ENCODE peak calls at places on chromosomes 5 and 9, in ten cellular contexts. B is body of pancreas, U is stomach, D is tibial nerve, M is heart left ventricle, H is breast epithelium, Z is Peyer's patch, N is uterus, E is gastrocnemius medialis, P is sigmoid colon. Y is an unnamed sample. For H3K27me3 and H3K4me1, the result is how much of the 10 kb centered on the place peaks cover.

GRCh38 chr5:177133845-177134652 is 476 bp downstream of the NSD1 start:
- DNase-seq in B (peak), U (peak), D (no peak), M (peak), H (no peak), Z (peak), N (peak), E (peak), P (peak), Y (peak)

GRCh38 chr5:53419247-53419646 is 61.2 kb upstream of the FST start:
- DNase-seq in B (no peak), U (no peak), D (no peak), M (no peak), H (no peak), Z (no peak), N (no peak), E (no peak), P (no peak), Y (no peak)

GRCh38 chr9:79028101-79028500 is 543.7 kb upstream of the TLE4 start:
- DNase-seq in B (no peak), U (no peak), D (no peak), M (no peak), H (no peak), Z (no peak), N (no peak), E (no peak), P (no peak), Y (no peak)

GRCh38 chr9:133449760-133450159 is 10.0 kb upstream of the CACFD1 start:
- DNase-seq in B (peak), U (peak), D (no peak), M (no peak), H (peak), Z (peak), N (no peak), E (no peak), P (no peak), Y (peak)

GRCh38 chr5:140005145-140005591 is 37.9 kb downstream of the NRG2 start:
- DNase-seq in B (no peak), U (no peak), D (no peak), M (no peak), H (no peak), Z (no peak), N (no peak), E (no peak), P (no peak), Y (no peak)

GRCh38 chr5:61289241-61289640 is 42.8 kb upstream of the ZSWIM6 start:
- DNase-seq in B (no peak), U (no peak), D (no peak), M (no peak), H (no peak), Z (no peak), N (no peak), E (no peak), P (no peak), Y (no peak)

GRCh38 chr5:52989781-52990530 is 804 bp downstream of the ITGA2 start:
- DNase-seq in B (peak), U (peak), D (no peak), M (peak), H (peak), Z (peak), N (peak), E (no peak), P (peak), Y (peak)

GRCh38 chr5:135559342-135559741 is 19.4 kb downstream of the CXCL14 start:
- DNase-seq in B (no peak), U (no peak), D (no peak), M (no peak), H (no peak), Z (no peak), N (no peak), E (no peak), P (peak), Y (no peak)

GRCh38 chr5:56525117-56525516 is 290.2 kb upstream of the MAP3K1 start:
- DNase-seq in B (no peak), U (peak), D (no peak), M (no peak), H (no peak), Z (no peak), N (no peak), E (no peak), P (no peak), Y (peak)

GRCh38 chr5:43941806-43942205 is 338.8 kb downstream of the NNT start:
- DNase-seq in B (no peak), U (no peak), D (no peak), M (no peak), H (no peak), Z (no peak), N (no peak), E (no peak), P (no peak), Y (no peak)

GRCh38 chr5:36305571-36306326 is 4.0 kb upstream of the RANBP3L start:
- DNase-seq in B (peak), U (peak), D (no peak), M (peak), H (no peak), Z (no peak), N (peak), E (peak), P (peak), Y (peak)

GRCh38 chr5:14190194-14191164 is 47.3 kb downstream of the TRIO start:
- DNase-seq in B (peak), U (no peak), D (no peak), M (no peak), H (no peak), Z (no peak), N (no peak), E (peak), P (no peak), Y (no peak)

GRCh38 chr5:91178461-91178860 is 204.7 kb downstream of the ARRDC3 start:
- DNase-seq in B (no peak), U (no peak), D (no peak), M (no peak), H (no peak), Z (no peak), N (no peak), E (no peak), P (no peak), Y (no peak)

GRCh38 chr5:144144956-144145751 is 25.3 kb downstream of the YIPF5 start:
- DNase-seq in B (no peak), U (no peak), D (no peak), M (no peak), H (no peak), Z (no peak), N (no peak), E (no peak), P (no peak), Y (no peak)

GRCh38 chr9:119283118-119283794 is 86.0 kb downstream of the BRINP1 start:
- DNase-seq in B (no peak), U (no peak), D (no peak), M (no peak), H (no peak), Z (no peak), N (no peak), E (peak), P (no peak), Y (peak)

GRCh38 chr5:103561670-103562069 is 919 bp downstream of the NUDT12 start:
- DNase-seq in B (no peak), U (no peak), D (no peak), M (no peak), H (no peak), Z (no peak), N (no peak), E (no peak), P (no peak), Y (no peak)

GRCh38 chr5:109454726-109455505 is 45.1 kb upstream of the PJA2 start:
- DNase-seq in B (no peak), U (no peak), D (no peak), M (no peak), H (no peak), Z (no peak), N (no peak), E (no peak), P (no peak), Y (no peak)

GRCh38 chr9:129838707-129839259 is 3.5 kb downstream of the USP20 start:
- DNase-seq in B (no peak), U (no peak), D (no peak), M (no peak), H (no peak), Z (no peak), N (no peak), E (no peak), P (no peak), Y (no peak)

GRCh38 chr5:143405063-143405746 is 1.7 kb upstream of the NR3C1 start:
- DNase-seq in B (peak), U (peak), D (peak), M (peak), H (peak), Z (peak), N (peak), E (peak), P (peak), Y (peak)

GRCh38 chr9:113598451-113598850 is 134.9 kb downstream of the RGS3 start:
- DNase-seq in B (no peak), U (no peak), D (no peak), M (no peak), H (no peak), Z (peak), N (no peak), E (no peak), P (no peak), Y (no peak)

GRCh38 chr5:141234109-141234508 is 11.0 kb downstream of the PCDHB14 start:
- DNase-seq in B (no peak), U (no peak), D (no peak), M (no peak), H (no peak), Z (no peak), N (no peak), E (no peak), P (no peak), Y (no peak)

GRCh38 chr5:65213921-65214525 is 267.7 kb downstream of the ADAMTS6 start:
- DNase-seq in B (peak), U (no peak), D (no peak), M (no peak), H (no peak), Z (no peak), N (no peak), E (no peak), P (no peak), Y (peak)

GRCh38 chr9:134395002-134395517 is 68.8 kb downstream of the RXRA start:
- DNase-seq in B (no peak), U (no peak), D (no peak), M (no peak), H (no peak), Z (no peak), N (no peak), E (peak), P (no peak), Y (no peak)

GRCh38 chr9:137453643-137454081 is 5.5 kb downstream of the NSMF start:
- DNase-seq in B (peak), U (peak), D (peak), M (peak), H (peak), Z (peak), N (peak), E (peak), P (peak), Y (peak)

GRCh38 chr9:96048116-96048953 is 172.8 kb downstream of the ERCC6L2 start:
- DNase-seq in B (peak), U (peak), D (no peak), M (no peak), H (no peak), Z (no peak), N (no peak), E (no peak), P (no peak), Y (peak)

GRCh38 chr5:54360089-54360488 is 49.7 kb upstream of the ARL15 start:
- DNase-seq in B (no peak), U (no peak), D (no peak), M (no peak), H (no peak), Z (no peak), N (no peak), E (no peak), P (no peak), Y (no peak)

GRCh38 chr5:35281613-35282012 is 51.3 kb upstream of the PRLR start:
- DNase-seq in B (no peak), U (no peak), D (no peak), M (no peak), H (no peak), Z (no peak), N (no peak), E (no peak), P (no peak), Y (no peak)

GRCh38 chr9:125343518-125344284 is 82.1 kb downstream of the GAPVD1 start:
- DNase-seq in B (no peak), U (no peak), D (no peak), M (no peak), H (no peak), Z (no peak), N (no peak), E (no peak), P (no peak), Y (peak)

GRCh38 chr9:136053757-136054142 is 41.3 kb downstream of the NACC2 start:
- DNase-seq in B (no peak), U (no peak), D (no peak), M (no peak), H (no peak), Z (peak), N (no peak), E (no peak), P (peak), Y (no peak)

GRCh38 chr5:112823656-112824055 is 37.4 kb upstream of the SRP19 start:
- DNase-seq in B (no peak), U (no peak), D (no peak), M (no peak), H (no peak), Z (no peak), N (no peak), E (no peak), P (no peak), Y (no peak)

GRCh38 chr9:86082870-86083269 is 16.5 kb downstream of the GOLM1 start:
- DNase-seq in B (no peak), U (no peak), D (no peak), M (no peak), H (no peak), Z (no peak), N (no peak), E (no peak), P (no peak), Y (no peak)

GRCh38 chr5:62347928-62348327 is 41.9 kb downstream of the KIF2A start:
- DNase-seq in B (no peak), U (no peak), D (no peak), M (no peak), H (no peak), Z (no peak), N (no peak), E (no peak), P (no peak), Y (no peak)

DNA sequence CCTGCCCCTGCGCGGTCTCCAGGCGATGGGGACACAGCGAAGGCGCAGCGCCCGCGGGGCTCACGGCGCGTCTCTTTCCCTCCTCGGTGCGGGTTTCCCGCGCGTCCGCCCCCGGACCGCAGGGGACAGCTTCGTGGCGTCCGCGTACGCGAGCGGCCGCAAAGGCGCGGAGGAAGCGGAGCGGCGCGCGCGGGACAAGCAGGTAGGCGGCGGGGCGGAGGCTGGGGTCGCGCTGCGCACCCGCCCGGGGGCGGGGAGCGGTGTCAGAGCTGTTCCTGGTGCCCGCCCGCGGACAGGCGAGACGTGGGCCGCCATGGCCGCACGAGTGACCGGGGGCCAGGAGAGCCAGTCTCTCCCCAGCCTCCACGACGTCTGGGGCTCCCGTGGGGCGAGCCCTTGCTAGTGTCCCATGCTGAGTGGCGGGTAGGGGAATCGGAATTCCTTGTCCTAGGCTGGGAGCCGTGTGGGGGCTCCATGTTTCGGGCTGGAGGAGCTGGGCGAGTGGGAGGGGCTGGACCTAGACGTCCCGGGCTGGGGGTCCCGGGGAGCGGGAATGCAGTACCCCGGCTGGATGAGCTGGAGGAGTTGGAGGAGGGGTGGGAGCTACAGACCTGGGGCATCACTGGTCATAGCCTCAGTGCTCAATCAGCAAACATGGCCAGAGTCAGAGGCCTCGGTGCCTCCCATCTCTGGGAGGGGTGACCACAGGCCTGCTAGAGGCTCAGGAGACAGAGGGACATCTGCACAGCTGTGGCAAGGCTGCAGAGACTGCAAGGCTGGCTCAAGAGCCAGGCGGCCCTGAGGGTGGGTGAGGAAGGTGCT is 968 bp downstream of the NKD2 start:
- DNase-seq in B (no peak), U (no peak), D (no peak), M (peak), H (peak), Z (no peak), N (no peak), E (peak), P (peak), Y (peak)
- H3K27me3 ChIP-seq in B (under half), U (half or more), D (under half), M (under half), H (under half), Z (under half), N (under half), E (under half), P (under half), Y (under half)

GRCh38 chr9:124198948-124199347 is 58.8 kb upstream of the NEK6 start:
- DNase-seq in B (no peak), U (no peak), D (no peak), M (no peak), H (no peak), Z (no peak), N (no peak), E (no peak), P (peak), Y (no peak)

GRCh38 chr9:124202447-124202971 is 55.2 kb upstream of the NEK6 start:
- DNase-seq in B (peak), U (peak), D (no peak), M (peak), H (no peak), Z (no peak), N (no peak), E (peak), P (no peak), Y (peak)

GRCh38 chr9:124196814-124197176 is 61.0 kb upstream of the NEK6 start:
- DNase-seq in B (no peak), U (peak), D (no peak), M (no peak), H (no peak), Z (no peak), N (no peak), E (no peak), P (peak), Y (no peak)

GRCh38 chr9:124199474-124199873 is 58.3 kb upstream of the NEK6 start:
- DNase-seq in B (no peak), U (no peak), D (no peak), M (no peak), H (no peak), Z (no peak), N (no peak), E (no peak), P (peak), Y (no peak)

GRCh38 chr9:124197177-124198095 is 60.3 kb upstream of the NEK6 start:
- DNase-seq in B (peak), U (peak), D (no peak), M (no peak), H (no peak), Z (no peak), N (no peak), E (no peak), P (peak), Y (no peak)
- TF ChIP-seq POLR2A in B (no peak), U (no peak), D (no peak), M (no peak), H (no peak), Z (no peak), N (no peak), E (no peak), P (no peak), Y (no peak)

GRCh38 chr5:150500328-150500841 is 7.5 kb upstream of the NDST1 start:
- DNase-seq in B (no peak), U (peak), D (no peak), M (peak), H (no peak), Z (no peak), N (no peak), E (peak), P (no peak), Y (peak)
- H3K4me1 ChIP-seq in B (half or more), U (half or more), D (half or more), M (half or more), H (half or more), Z (under half), N (under half), E (half or more), P (half or more), Y (half or more)

DNA sequence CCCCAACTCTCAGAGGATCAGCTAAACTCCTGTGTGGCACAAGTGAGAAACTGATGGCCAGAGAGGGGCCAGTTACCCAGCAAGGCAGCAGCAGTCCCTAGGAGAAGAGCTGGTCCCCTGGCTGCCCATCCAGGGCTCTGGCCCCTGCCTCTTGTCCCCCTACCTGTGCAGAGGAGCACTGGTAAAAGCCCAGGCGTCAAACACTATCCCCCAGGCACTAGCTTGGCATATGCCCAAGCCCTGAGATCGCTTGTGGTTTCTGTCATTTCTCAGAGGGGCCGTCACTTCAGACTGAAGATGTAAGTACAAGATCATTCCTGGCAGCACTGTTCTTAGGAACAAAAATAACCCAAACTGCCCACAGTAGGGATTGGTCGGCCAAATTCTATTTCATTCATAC is 53.9 kb downstream of the COL15A1 start:
- DNase-seq in B (no peak), U (no peak), D (no peak), M (no peak), H (no peak), Z (no peak), N (no peak), E (no peak), P (no peak), Y (no peak)
- H3K27me3 ChIP-seq in B (under half), U (under half), D (under half), M (under half), H (under half), Z (under half), N (under half), E (under half), P (under half), Y (under half)

GRCh38 chr5:178861627-178862026 is 1.9 kb downstream of the ZNF354B start:
- DNase-seq in B (no peak), U (no peak), D (no peak), M (no peak), H (no peak), Z (no peak), N (no peak), E (no peak), P (no peak), Y (no peak)

GRCh38 chr5:178854284-178854683 is 5.5 kb upstream of the ZNF354B start:
- DNase-seq in B (no peak), U (no peak), D (no peak), M (no peak), H (no peak), Z (no peak), N (no peak), E (no peak), P (no peak), Y (no peak)

GRCh38 chr5:178859625-178860521 is at the start of gene ZNF354B:
- DNase-seq in B (peak), U (peak), D (peak), M (peak), H (peak), Z (peak), N (peak), E (peak), P (peak), Y (peak)
- TF ChIP-seq POLR2A in B (peak), U (no peak), D (no peak), M (peak), H (no peak), Z (peak), N (peak), E (peak), P (peak), Y (peak)

GRCh38 chr9:38038307-38039089 is 30.5 kb downstream of the SHB start:
- DNase-seq in B (no peak), U (no peak), D (no peak), M (no peak), H (no peak), Z (no peak), N (no peak), E (no peak), P (peak), Y (no peak)
- H3K4me1 ChIP-seq in B (half or more), U (under half), D (under half), M (under half), H (under half), Z (under half), N (under half), E (under half), P (half or more), Y (under half)

GRCh38 chr5:162886717-162887116 is 550.7 kb upstream of the CCNG1 start:
- DNase-seq in B (no peak), U (no peak), D (no peak), M (no peak), H (no peak), Z (no peak), N (no peak), E (no peak), P (no peak), Y (no peak)
- H3K27me3 ChIP-seq in B (under half), U (under half), D (under half), M (under half), H (under half), Z (under half), N (under half), E (under half), P (under half), Y (under half)

Y was measured in thyroid gland.